ENCODE peak calls at places on chromosomes 2 and 18, in nine cellular contexts. One of them, this sample, is unnamed.

GRCh38 chr2:43225093-43225787 is 1.2 kb downstream of the ZFP36L2 start:
- DNase-seq in HFFc6: peak
- DNase-seq in CD4-positive, CD25-positive, alpha-beta regulatory T cell: peak
- DNase-seq in osteocyte: peak
- DNase-seq in B cell: peak
- DNase-seq in WTC11: peak
- DNase-seq in choroid plexus epithelial cell: peak
- DNase-seq in PC-3: peak
- DNase-seq in right lobe of liver: peak
- DNase-seq in this sample: no peak

GRCh38 chr2:172931923-172932520 is 143.6 kb upstream of the MAP3K20 start:
- DNase-seq in B cell: peak
- DNase-seq in WTC11: peak
- DNase-seq in PC-3: peak
- DNase-seq in choroid plexus epithelial cell: peak
- DNase-seq in CD4-positive, CD25-positive, alpha-beta regulatory T cell: peak
- DNase-seq in HFFc6: peak
- DNase-seq in right lobe of liver: peak
- DNase-seq in osteocyte: no peak
- DNase-seq in this sample: peak

GRCh38 chr2:72182547-72183460 is 35.1 kb upstream of the CYP26B1 start:
- DNase-seq in CD4-positive, CD25-positive, alpha-beta regulatory T cell: no peak
- DNase-seq in B cell: no peak
- DNase-seq in HFFc6: no peak
- DNase-seq in WTC11: no peak
- DNase-seq in osteocyte: no peak
- DNase-seq in choroid plexus epithelial cell: no peak
- DNase-seq in right lobe of liver: peak
- DNase-seq in PC-3: no peak
- DNase-seq in this sample: no peak

GRCh38 chr2:187117483-187117882 is 268.5 kb upstream of the ZSWIM2 start:
- DNase-seq in B cell: no peak
- DNase-seq in WTC11: peak
- DNase-seq in right lobe of liver: no peak
- DNase-seq in HFFc6: no peak
- DNase-seq in choroid plexus epithelial cell: peak
- DNase-seq in CD4-positive, CD25-positive, alpha-beta regulatory T cell: no peak
- DNase-seq in osteocyte: no peak
- DNase-seq in PC-3: no peak
- DNase-seq in this sample: no peak

GRCh38 chr2:17538022-17538843 is 2.3 kb upstream of the VSNL1 start:
- DNase-seq in osteocyte: no peak
- DNase-seq in right lobe of liver: peak
- DNase-seq in B cell: no peak
- DNase-seq in WTC11: peak
- DNase-seq in PC-3: no peak
- DNase-seq in CD4-positive, CD25-positive, alpha-beta regulatory T cell: no peak
- DNase-seq in choroid plexus epithelial cell: peak
- DNase-seq in HFFc6: no peak
- DNase-seq in this sample: no peak

GRCh38 chr2:63023444-63023843 is 27.2 kb upstream of the OTX1 start:
- DNase-seq in PC-3: peak
- DNase-seq in WTC11: peak
- DNase-seq in osteocyte: no peak
- DNase-seq in right lobe of liver: no peak
- DNase-seq in CD4-positive, CD25-positive, alpha-beta regulatory T cell: no peak
- DNase-seq in B cell: no peak
- DNase-seq in choroid plexus epithelial cell: peak
- DNase-seq in HFFc6: peak
- DNase-seq in this sample: peak

GRCh38 chr2:60554649-60555065 is 1.2 kb upstream of the BCL11A start:
- DNase-seq in WTC11: peak
- DNase-seq in B cell: peak
- DNase-seq in CD4-positive, CD25-positive, alpha-beta regulatory T cell: no peak
- DNase-seq in right lobe of liver: no peak
- DNase-seq in choroid plexus epithelial cell: no peak
- DNase-seq in HFFc6: no peak
- DNase-seq in osteocyte: no peak
- DNase-seq in PC-3: no peak
- DNase-seq in this sample: no peak

GRCh38 chr2:196059491-196059960 is 9.1 kb downstream of the DNAH7 start:
- DNase-seq in PC-3: no peak
- DNase-seq in HFFc6: no peak
- DNase-seq in WTC11: peak
- DNase-seq in B cell: no peak
- DNase-seq in choroid plexus epithelial cell: peak
- DNase-seq in right lobe of liver: no peak
- DNase-seq in CD4-positive, CD25-positive, alpha-beta regulatory T cell: no peak
- DNase-seq in osteocyte: no peak
- DNase-seq in this sample: no peak

GRCh38 chr2:232147440-232148077 is 186.0 kb downstream of the DIS3L2 start:
- DNase-seq in right lobe of liver: no peak
- DNase-seq in WTC11: no peak
- DNase-seq in HFFc6: no peak
- DNase-seq in osteocyte: no peak
- DNase-seq in B cell: no peak
- DNase-seq in CD4-positive, CD25-positive, alpha-beta regulatory T cell: no peak
- DNase-seq in choroid plexus epithelial cell: peak
- DNase-seq in PC-3: no peak
- DNase-seq in this sample: no peak

GRCh38 chr18:75066223-75066622 is 142.7 kb downstream of the PTGR3 start:
- DNase-seq in B cell: no peak
- DNase-seq in PC-3: no peak
- DNase-seq in CD4-positive, CD25-positive, alpha-beta regulatory T cell: no peak
- DNase-seq in right lobe of liver: no peak
- DNase-seq in WTC11: no peak
- DNase-seq in choroid plexus epithelial cell: no peak
- DNase-seq in HFFc6: no peak
- DNase-seq in osteocyte: no peak
- DNase-seq in this sample: no peak

GRCh38 chr18:43961713-43962112 is 684.4 kb upstream of the SYT4 start:
- DNase-seq in B cell: no peak
- DNase-seq in right lobe of liver: no peak
- DNase-seq in osteocyte: no peak
- DNase-seq in choroid plexus epithelial cell: no peak
- DNase-seq in HFFc6: no peak
- DNase-seq in WTC11: no peak
- DNase-seq in PC-3: peak
- DNase-seq in CD4-positive, CD25-positive, alpha-beta regulatory T cell: no peak
- DNase-seq in this sample: no peak

GRCh38 chr2:230900336-230900995 is 24.6 kb downstream of the GPR55 start:
- DNase-seq in B cell: no peak
- DNase-seq in osteocyte: peak
- DNase-seq in choroid plexus epithelial cell: no peak
- DNase-seq in CD4-positive, CD25-positive, alpha-beta regulatory T cell: no peak
- DNase-seq in HFFc6: no peak
- DNase-seq in PC-3: no peak
- DNase-seq in right lobe of liver: peak
- DNase-seq in WTC11: no peak
- DNase-seq in this sample: no peak

GRCh38 chr2:61993422-61994024 is 88.0 kb downstream of the COMMD1 start:
- DNase-seq in osteocyte: no peak
- DNase-seq in WTC11: no peak
- DNase-seq in HFFc6: peak
- DNase-seq in B cell: peak
- DNase-seq in PC-3: peak
- DNase-seq in CD4-positive, CD25-positive, alpha-beta regulatory T cell: peak
- DNase-seq in choroid plexus epithelial cell: peak
- DNase-seq in right lobe of liver: no peak
- DNase-seq in this sample: peak

GRCh38 chr2:59342166-59342565 is 1101.0 kb upstream of the FANCL start:
- DNase-seq in WTC11: no peak
- DNase-seq in right lobe of liver: no peak
- DNase-seq in choroid plexus epithelial cell: no peak
- DNase-seq in HFFc6: no peak
- DNase-seq in B cell: no peak
- DNase-seq in CD4-positive, CD25-positive, alpha-beta regulatory T cell: no peak
- DNase-seq in PC-3: no peak
- DNase-seq in osteocyte: no peak
- DNase-seq in this sample: no peak

GRCh38 chr2:164617466-164617865 is 3.8 kb downstream of the GRB14 start:
- DNase-seq in HFFc6: peak
- DNase-seq in CD4-positive, CD25-positive, alpha-beta regulatory T cell: no peak
- DNase-seq in B cell: no peak
- DNase-seq in PC-3: peak
- DNase-seq in osteocyte: no peak
- DNase-seq in WTC11: no peak
- DNase-seq in right lobe of liver: no peak
- DNase-seq in choroid plexus epithelial cell: peak
- DNase-seq in this sample: no peak

GRCh38 chr2:172894723-172895387 is 159.2 kb downstream of the RAPGEF4 start:
- DNase-seq in HFFc6: no peak
- DNase-seq in B cell: no peak
- DNase-seq in osteocyte: no peak
- DNase-seq in right lobe of liver: no peak
- DNase-seq in CD4-positive, CD25-positive, alpha-beta regulatory T cell: no peak
- DNase-seq in PC-3: no peak
- DNase-seq in choroid plexus epithelial cell: peak
- DNase-seq in WTC11: no peak
- DNase-seq in this sample: no peak

GRCh38 chr2:84373391-84373790 is 85.7 kb downstream of the SUCLG1 start:
- DNase-seq in HFFc6: no peak
- DNase-seq in CD4-positive, CD25-positive, alpha-beta regulatory T cell: no peak
- DNase-seq in WTC11: no peak
- DNase-seq in right lobe of liver: no peak
- DNase-seq in PC-3: peak
- DNase-seq in osteocyte: no peak
- DNase-seq in choroid plexus epithelial cell: no peak
- DNase-seq in B cell: no peak
- DNase-seq in this sample: no peak

GRCh38 chr2:71796174-71796592 is 342.8 kb downstream of the DYSF start:
- DNase-seq in choroid plexus epithelial cell: peak
- DNase-seq in HFFc6: peak
- DNase-seq in right lobe of liver: no peak
- DNase-seq in PC-3: peak
- DNase-seq in WTC11: no peak
- DNase-seq in osteocyte: no peak
- DNase-seq in B cell: no peak
- DNase-seq in CD4-positive, CD25-positive, alpha-beta regulatory T cell: no peak
- DNase-seq in this sample: no peak

GRCh38 chr2:45009303-45009927 is at the start of gene SIX2:
- DNase-seq in WTC11: peak
- DNase-seq in right lobe of liver: peak
- DNase-seq in osteocyte: peak
- DNase-seq in PC-3: peak
- DNase-seq in CD4-positive, CD25-positive, alpha-beta regulatory T cell: no peak
- DNase-seq in HFFc6: peak
- DNase-seq in B cell: no peak
- DNase-seq in choroid plexus epithelial cell: peak
- DNase-seq in this sample: peak

GRCh38 chr2:151576080-151576479 is 158.2 kb downstream of the NEB start:
- DNase-seq in PC-3: no peak
- DNase-seq in WTC11: no peak
- DNase-seq in HFFc6: no peak
- DNase-seq in osteocyte: no peak
- DNase-seq in B cell: no peak
- DNase-seq in right lobe of liver: no peak
- DNase-seq in choroid plexus epithelial cell: no peak
- DNase-seq in CD4-positive, CD25-positive, alpha-beta regulatory T cell: no peak
- DNase-seq in this sample: no peak

GRCh38 chr2:210635257-210635656 is 78.9 kb downstream of the CPS1 start:
- DNase-seq in right lobe of liver: no peak
- DNase-seq in PC-3: no peak
- DNase-seq in HFFc6: no peak
- DNase-seq in choroid plexus epithelial cell: peak
- DNase-seq in CD4-positive, CD25-positive, alpha-beta regulatory T cell: no peak
- DNase-seq in B cell: no peak
- DNase-seq in WTC11: no peak
- DNase-seq in osteocyte: no peak
- DNase-seq in this sample: no peak

GRCh38 chr2:120396519-120397361 is 50.8 kb downstream of the INHBB start:
- DNase-seq in PC-3: no peak
- DNase-seq in HFFc6: no peak
- DNase-seq in WTC11: no peak
- DNase-seq in choroid plexus epithelial cell: no peak
- DNase-seq in osteocyte: no peak
- DNase-seq in B cell: no peak
- DNase-seq in right lobe of liver: peak
- DNase-seq in CD4-positive, CD25-positive, alpha-beta regulatory T cell: no peak
- DNase-seq in this sample: no peak

GRCh38 chr2:228827056-228827455 is 444.0 kb downstream of the PID1 start:
- DNase-seq in PC-3: peak
- DNase-seq in choroid plexus epithelial cell: no peak
- DNase-seq in WTC11: no peak
- DNase-seq in HFFc6: peak
- DNase-seq in right lobe of liver: no peak
- DNase-seq in osteocyte: no peak
- DNase-seq in CD4-positive, CD25-positive, alpha-beta regulatory T cell: no peak
- DNase-seq in B cell: no peak
- DNase-seq in this sample: no peak

GRCh38 chr2:23429036-23429435 is 44.1 kb downstream of the KLHL29 start:
- DNase-seq in B cell: no peak
- DNase-seq in CD4-positive, CD25-positive, alpha-beta regulatory T cell: no peak
- DNase-seq in WTC11: no peak
- DNase-seq in PC-3: no peak
- DNase-seq in HFFc6: no peak
- DNase-seq in right lobe of liver: no peak
- DNase-seq in choroid plexus epithelial cell: no peak
- DNase-seq in osteocyte: peak
- DNase-seq in this sample: no peak

GRCh38 chr2:236352761-236353593 is 88.8 kb upstream of the ASB18 start:
- DNase-seq in PC-3: peak
- DNase-seq in WTC11: no peak
- DNase-seq in HFFc6: peak
- DNase-seq in choroid plexus epithelial cell: peak
- DNase-seq in CD4-positive, CD25-positive, alpha-beta regulatory T cell: peak
- DNase-seq in osteocyte: no peak
- DNase-seq in right lobe of liver: no peak
- DNase-seq in B cell: no peak
- DNase-seq in this sample: peak